ENCODE peak calls at places on chromosome 16, in four cellular contexts. P, Z, Q and R are unnamed samples.

GRCh38 chr16:17723735-17724134 is 253.0 kb upstream of the XYLT1 start:
- DNase-seq in P (peak), Z (no peak), Q (no peak), R (no peak)

GRCh38 chr16:30094541-30095165 is 1.4 kb downstream of the YPEL3 start:
- DNase-seq in P (no peak), Z (no peak), Q (no peak), R (no peak)

GRCh38 chr16:21160276-21160675 is 1.8 kb downstream of the LDAF1 start:
- DNase-seq in P (no peak), Z (no peak), Q (no peak), R (no peak)

GRCh38 chr16:76201385-76201784 is 75.8 kb upstream of the CNTNAP4 start:
- DNase-seq in P (no peak), Z (no peak), Q (no peak), R (no peak)

GRCh38 chr16:52529226-52529625 is 17.7 kb downstream of the TOX3 start:
- DNase-seq in P (no peak), Z (no peak), Q (no peak), R (no peak)

GRCh38 chr16:29784901-29785500 is 5.5 kb upstream of the KIF22 start:
- DNase-seq in P (peak), Z (peak), Q (peak), R (peak)

GRCh38 chr16:89345663-89346150 is 128.2 kb downstream of the ZNF778 start:
- DNase-seq in P (no peak), Z (no peak), Q (no peak), R (no peak)

GRCh38 chr16:50273888-50274770 is 7.8 kb downstream of the ADCY7 start:
- DNase-seq in P (no peak), Z (no peak), Q (peak), R (no peak)

GRCh38 chr16:86844691-86845090 is 266.3 kb downstream of the FOXL1 start:
- DNase-seq in P (no peak), Z (no peak), Q (no peak), R (no peak)

GRCh38 chr16:67013238-67013822 is 15.6 kb upstream of the CBFB start:
- DNase-seq in P (no peak), Z (no peak), Q (no peak), R (no peak)

GRCh38 chr16:76059186-76059585 is 218.0 kb upstream of the CNTNAP4 start:
- DNase-seq in P (no peak), Z (no peak), Q (no peak), R (no peak)

GRCh38 chr16:50121721-50122445 is 31.2 kb upstream of the TENT4B start:
- DNase-seq in P (no peak), Z (no peak), Q (no peak), R (no peak)

GRCh38 chr16:4661661-4662060 is 31.7 kb upstream of the NUDT16L1 start:
- DNase-seq in P (no peak), Z (no peak), Q (no peak), R (peak)

GRCh38 chr16:52498640-52499039 is 48.3 kb downstream of the TOX3 start:
- DNase-seq in P (no peak), Z (no peak), Q (no peak), R (no peak)

GRCh38 chr16:22023505-22023904 is 15.6 kb downstream of the MOSMO start:
- DNase-seq in P (no peak), Z (no peak), Q (no peak), R (no peak)

GRCh38 chr16:3282103-3282746 is 1.1 kb upstream of the ZNF263 start:
- DNase-seq in P (peak), Z (no peak), Q (no peak), R (no peak)

GRCh38 chr16:4115209-4115940 is 867 bp downstream of the ADCY9 start:
- DNase-seq in P (peak), Z (peak), Q (peak), R (peak)

GRCh38 chr16:71440669-71441347 is 1.0 kb downstream of the TLE7 start:
- DNase-seq in P (no peak), Z (no peak), Q (no peak), R (no peak)

GRCh38 chr16:4495766-4496165 is 19.6 kb downstream of the HMOX2 start:
- DNase-seq in P (no peak), Z (no peak), Q (no peak), R (no peak)

GRCh38 chr16:15460601-15461000 is 26.2 kb downstream of the BMERB1 start:
- DNase-seq in P (no peak), Z (no peak), Q (no peak), R (no peak)

GRCh38 chr16:19170043-19170655 is 2.1 kb downstream of the SYT17 start:
- DNase-seq in P (no peak), Z (no peak), Q (no peak), R (no peak)

GRCh38 chr16:19173649-19174383 is 5.8 kb downstream of the SYT17 start:
- DNase-seq in P (no peak), Z (no peak), Q (no peak), R (no peak)

GRCh38 chr16:19174478-19174877 is 6.4 kb downstream of the SYT17 start:
- DNase-seq in P (no peak), Z (no peak), Q (no peak), R (no peak)

GRCh38 chr16:19173059-19173458 is 5.0 kb downstream of the SYT17 start:
- DNase-seq in P (no peak), Z (no peak), Q (no peak), R (no peak)

GRCh38 chr16:19172098-19172780 is 4.2 kb downstream of the SYT17 start:
- DNase-seq in P (no peak), Z (no peak), Q (no peak), R (no peak)
- H3K4me3 ChIP-seq in P (no peak), Z (no peak), Q (no peak), R (no peak)

GRCh38 chr16:58198739-58199411 is 969 bp upstream of the CSNK2A2 start:
- DNase-seq in P (no peak), Z (no peak), Q (no peak), R (no peak)
- H3K4me3 ChIP-seq in P (no peak), Z (no peak), Q (no peak), R (no peak)

DNA sequence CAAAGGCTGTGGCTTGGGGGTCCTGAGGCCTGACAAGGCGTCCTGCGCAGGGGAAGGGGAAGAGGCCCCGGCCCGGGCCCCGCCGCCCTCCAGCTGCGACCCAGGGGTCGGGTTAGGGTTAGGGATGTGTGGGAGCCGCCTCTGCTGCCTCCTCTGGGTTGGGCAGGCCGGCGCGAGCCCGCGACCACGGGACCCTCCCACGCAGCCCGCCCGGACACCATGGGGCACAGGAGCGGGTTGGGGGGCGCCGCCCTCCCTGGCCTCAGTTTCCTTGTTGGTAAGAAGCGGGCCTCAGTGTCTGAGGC is 386 bp downstream of the CIAO3 start:
- DNase-seq in P (no peak), Z (no peak), Q (no peak), R (no peak)
- H3K4me3 ChIP-seq in P (peak), Z (peak), Q (peak), R (peak)

DNA sequence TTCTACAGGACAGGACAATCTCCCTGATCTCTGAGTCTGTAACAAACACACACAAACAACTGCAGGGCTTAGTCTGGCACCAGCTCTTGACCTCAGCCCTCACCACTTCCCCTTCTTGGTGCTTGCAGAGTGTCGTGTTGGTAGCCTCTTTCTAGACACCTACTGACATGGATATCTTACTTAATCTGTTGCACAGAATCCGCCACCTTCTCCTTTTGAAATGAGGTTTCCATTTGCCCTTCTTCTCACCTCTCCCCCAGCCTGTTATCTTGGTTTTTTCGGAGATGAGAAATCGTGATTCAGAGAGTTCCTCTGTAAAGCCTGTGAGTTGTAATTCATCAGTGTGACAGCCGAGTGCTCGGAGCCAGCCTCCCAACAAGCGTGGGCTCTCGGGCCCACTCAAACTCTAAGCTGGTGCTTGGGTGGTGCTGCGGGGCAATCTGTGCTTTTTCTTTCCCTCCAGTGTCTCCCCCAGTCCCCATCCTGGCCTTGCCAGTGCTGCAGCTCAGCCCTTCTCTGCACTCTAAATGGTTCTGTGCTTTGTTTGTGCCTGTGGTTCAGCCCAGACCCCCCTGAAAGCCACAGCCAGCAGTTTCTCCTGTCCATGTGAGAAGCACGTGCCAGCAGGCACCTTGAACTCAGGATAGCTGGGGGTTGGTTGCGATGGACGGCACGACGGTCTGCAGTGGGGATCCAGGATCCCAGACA is 28.1 kb downstream of the KIAA0513 start:
- DNase-seq in P (peak), Z (peak), Q (peak), R (peak)
- H3K4me3 ChIP-seq in P (peak), Z (peak), Q (no peak), R (peak)